ENCODE peak calls at places on chromosomes 1 and 21, in four cellular contexts. A is GF-D8, K is NCI-H1930, E is cardiac muscle cell. G is an unnamed sample.

GRCh38 chr1:87449348-87449963 is 120.8 kb downstream of the LMO4 start:
- DNase-seq in K (no peak), E (peak), A (no peak), G (no peak)

GRCh38 chr1:176460606-176461336 is 2.2 kb upstream of the PAPPA2 start:
- DNase-seq in E (no peak), A (no peak), K (no peak), G (no peak)

GRCh38 chr1:29361686-29362085 is 125.4 kb downstream of the PTPRU start:
- DNase-seq in A (no peak), E (no peak), K (no peak), G (no peak)

GRCh38 chr1:116123837-116124533 is 12.8 kb downstream of the MAB21L3 start:
- DNase-seq in E (no peak), A (no peak), K (no peak), G (no peak)

GRCh38 chr1:55378582-55378981 is 163.4 kb upstream of the USP24 start:
- DNase-seq in E (peak), K (peak), A (no peak), G (no peak)

GRCh38 chr1:207658408-207658807 is 13.5 kb downstream of the CR1L start:
- DNase-seq in A (no peak), K (no peak), E (no peak), G (no peak)

GRCh38 chr1:219413523-219413922 is 199.4 kb downstream of the ZC3H11B start:
- DNase-seq in A (no peak), E (peak), K (no peak), G (no peak)

GRCh38 chr21:45514311-45515021 is 27.8 kb downstream of the SLC19A1 start:
- DNase-seq in E (no peak), K (no peak), A (no peak), G (no peak)

GRCh38 chr1:202599669-202600431 is 110.4 kb downstream of the SYT2 start:
- DNase-seq in K (peak), E (peak), A (no peak), G (no peak)

GRCh38 chr1:59071289-59071688 is 225.6 kb upstream of the FGGY start:
- DNase-seq in A (no peak), K (peak), E (no peak), G (no peak)

GRCh38 chr1:217713223-217713622 is 82.1 kb downstream of the SPATA17 start:
- DNase-seq in E (no peak), K (no peak), A (no peak), G (no peak)

GRCh38 chr1:235051521-235051920 is 77.1 kb downstream of the TOMM20 start:
- DNase-seq in K (no peak), A (no peak), E (no peak), G (no peak)

GRCh38 chr1:150528997-150529396 is 13.4 kb downstream of the FALEC start:
- DNase-seq in E (no peak), K (no peak), A (no peak), G (no peak)

GRCh38 chr1:40226187-40226586 is 21.6 kb upstream of the TMCO2 start:
- DNase-seq in A (no peak), E (no peak), K (no peak), G (no peak)